ENCODE peak calls at places on chromosomes 1 and 21, in ten cellular contexts. P is amniotic stem cell, H is GM03348, Q is NCI-H69, S is mammary epithelial cell, F is bronchial epithelial cell, C is glomerular endothelial cell, K is tibial artery, R is A549, I is fibroblast of lung. V is an unnamed sample.

GRCh38 chr1:174167404-174167803 is 8.1 kb downstream of the RABGAP1L start:
- DNase-seq in F (no peak), S (no peak), I (no peak), P (no peak), C (no peak), K (no peak), R (no peak), Q (no peak), H (no peak), V (no peak)

GRCh38 chr1:87279966-87280535 is 48.6 kb upstream of the LMO4 start:
- DNase-seq in F (peak), R (peak), P (no peak), H (no peak), K (no peak), S (no peak), C (no peak), I (peak), Q (peak), V (no peak)

GRCh38 chr1:89917353-89917752 is 77.6 kb upstream of the ZNF326 start:
- DNase-seq in Q (no peak), C (no peak), P (no peak), F (no peak), H (no peak), S (no peak), I (no peak), K (no peak), R (no peak), V (no peak)

GRCh38 chr1:17878837-17879236 is 123.7 kb downstream of the ACTL8 start:
- DNase-seq in I (peak), R (no peak), Q (no peak), H (peak), S (peak), F (peak), C (no peak), K (no peak), P (peak), V (no peak)

GRCh38 chr1:92123868-92124267 is 43.7 kb downstream of the BTBD8 start:
- DNase-seq in F (no peak), P (no peak), S (no peak), H (no peak), R (no peak), C (no peak), I (no peak), Q (no peak), K (no peak), V (no peak)

GRCh38 chr1:35707253-35708178 is 11.2 kb downstream of the C1orf216 start:
- DNase-seq in P (no peak), I (peak), C (no peak), K (no peak), F (no peak), H (peak), S (no peak), R (no peak), Q (peak), V (peak)

GRCh38 chr1:117793396-117793795 is 136.0 kb downstream of the GDAP2 start:
- DNase-seq in H (no peak), K (no peak), R (no peak), Q (peak), C (no peak), I (no peak), S (no peak), P (no peak), F (no peak), V (no peak)

GRCh38 chr1:10900691-10901090 is 104.2 kb upstream of the CASZ1 start:
- DNase-seq in P (no peak), I (peak), C (no peak), R (peak), H (no peak), F (peak), Q (peak), S (peak), K (no peak), V (no peak)

GRCh38 chr1:241608379-241609033 is 31.7 kb downstream of the CHML start:
- DNase-seq in H (peak), P (no peak), S (peak), K (no peak), Q (no peak), I (peak), F (peak), C (no peak), R (no peak), V (no peak)

GRCh38 chr21:37936010-37936785 is 19.9 kb upstream of the KCNJ6 start:
- DNase-seq in I (no peak), H (no peak), R (no peak), P (no peak), S (no peak), Q (peak), F (no peak), K (no peak), C (no peak), V (no peak)

GRCh38 chr21:36263797-36264196 is 56.2 kb upstream of the MORC3 start:
- DNase-seq in I (no peak), S (no peak), K (no peak), R (no peak), Q (no peak), H (no peak), F (no peak), C (no peak), P (no peak), V (no peak)

GRCh38 chr1:163442214-163442765 is 120.5 kb downstream of the NUF2 start:
- DNase-seq in C (no peak), Q (no peak), P (no peak), S (no peak), H (no peak), R (no peak), I (no peak), F (no peak), K (no peak), V (no peak)

GRCh38 chr1:37318490-37318889 is 155.9 kb upstream of the ZC3H12A start:
- DNase-seq in S (no peak), H (no peak), Q (no peak), R (no peak), P (no peak), I (no peak), F (no peak), K (no peak), C (no peak), V (no peak)

GRCh38 chr1:76115186-76115585 is 40.6 kb downstream of the ST6GALNAC3 start:
- DNase-seq in R (no peak), H (no peak), C (no peak), Q (no peak), F (no peak), S (no peak), I (no peak), P (no peak), K (no peak), V (no peak)

GRCh38 chr1:2463396-2463795 is 12.7 kb upstream of the PLCH2 start:
- DNase-seq in F (no peak), P (no peak), I (no peak), Q (peak), S (no peak), H (no peak), K (no peak), C (no peak), R (no peak), V (no peak)

GRCh38 chr1:23751050-23751814 is 8.0 kb downstream of the ELOA start:
- DNase-seq in I (peak), P (no peak), K (no peak), F (peak), H (peak), C (no peak), S (peak), Q (peak), R (peak), V (peak)

GRCh38 chr1:246261641-246262040 is 245.4 kb downstream of the SMYD3 start:
- DNase-seq in C (no peak), I (no peak), P (no peak), H (no peak), S (no peak), R (no peak), Q (no peak), K (no peak), F (no peak), V (no peak)

GRCh38 chr1:112882271-112882744 is 73.7 kb downstream of the SLC16A1 start:
- DNase-seq in F (no peak), R (no peak), H (peak), C (no peak), I (no peak), K (no peak), S (no peak), P (no peak), Q (no peak), V (no peak)

GRCh38 chr1:18967066-18967690 is 10.7 kb upstream of the IFFO2 start:
- DNase-seq in I (no peak), R (no peak), C (no peak), S (no peak), H (no peak), Q (no peak), K (peak), F (no peak), P (no peak), V (no peak)

GRCh38 chr1:151377150-151377884 is 4.8 kb upstream of the SELENBP1 start:
- DNase-seq in Q (no peak), F (no peak), H (no peak), K (no peak), C (no peak), I (no peak), P (no peak), R (no peak), S (no peak), V (no peak)

GRCh38 chr1:23100074-23100748 is 68.4 kb downstream of the LUZP1 start:
- DNase-seq in C (no peak), K (no peak), F (peak), S (peak), H (peak), Q (peak), I (peak), P (no peak), R (peak), V (peak)

GRCh38 chr1:96865731-96866684 is 144.4 kb downstream of the PTBP2 start:
- DNase-seq in F (peak), P (peak), I (peak), H (peak), K (no peak), R (peak), Q (no peak), S (peak), C (peak), V (no peak)

GRCh38 chr1:168234846-168235547 is 9.2 kb downstream of the SFT2D2 start:
- DNase-seq in H (peak), R (peak), Q (peak), C (no peak), F (peak), P (no peak), I (peak), K (no peak), S (peak), V (peak)

GRCh38 chr21:31573217-31573616 is 86.3 kb upstream of the SOD1 start:
- DNase-seq in I (no peak), P (no peak), R (no peak), K (no peak), Q (no peak), H (no peak), S (no peak), C (no peak), F (no peak), V (no peak)